ENCODE peak calls at places on chromosomes 5 and 9, in five cellular contexts. Z is activated naive CD4-positive, alpha-beta T cell; L is sigmoid colon; Y is NT2/D1; R is GM23248. A is an unnamed sample.

GRCh38 chr9:1032181-1032580 is 18.0 kb upstream of the DMRT2 start:
- DNase-seq in Z (no peak), L (no peak), Y (no peak), R (no peak), A (no peak)

GRCh38 chr5:114176356-114176755 is 185.5 kb upstream of the KCNN2 start:
- DNase-seq in Z (no peak), L (no peak), Y (no peak), R (no peak), A (no peak)

GRCh38 chr5:177478711-177479646 is 5.5 kb upstream of the DBN1 start:
- DNase-seq in Z (no peak), L (peak), Y (no peak), R (peak), A (peak)

GRCh38 chr5:159877894-159878448 is 38.3 kb upstream of the ADRA1B start:
- DNase-seq in Z (no peak), L (peak), Y (no peak), R (no peak), A (no peak)

GRCh38 chr9:121348321-121348720 is 21.7 kb downstream of the STOM start:
- DNase-seq in Z (no peak), L (no peak), Y (no peak), R (peak), A (no peak)

GRCh38 chr9:133347515-133347984 is 381 bp downstream of the MED22 start:
- DNase-seq in Z (no peak), L (no peak), Y (no peak), R (peak), A (no peak)

GRCh38 chr9:29616844-29617243 is 2043.6 kb upstream of the C9orf72 start:
- DNase-seq in Z (no peak), L (no peak), Y (no peak), R (no peak), A (no peak)

GRCh38 chr5:65020492-65020891 is 251.8 kb downstream of the CWC27 start:
- DNase-seq in Z (no peak), L (no peak), Y (no peak), R (no peak), A (no peak)

GRCh38 chr5:16673241-16673998 is 56.6 kb upstream of the RETREG1 start:
- DNase-seq in Z (no peak), L (no peak), Y (no peak), R (no peak), A (no peak)

GRCh38 chr5:108560581-108560980 is 178.7 kb upstream of the FBXL17 start:
- DNase-seq in Z (no peak), L (peak), Y (no peak), R (peak), A (no peak)

GRCh38 chr9:18596920-18597319 is 123.0 kb downstream of the ADAMTSL1 start:
- DNase-seq in Z (no peak), L (no peak), Y (no peak), R (peak), A (no peak)

GRCh38 chr5:106759581-106759980 is 911.2 kb downstream of the EFNA5 start:
- DNase-seq in Z (no peak), L (no peak), Y (no peak), R (no peak), A (no peak)

GRCh38 chr9:70013598-70014196 is 30.0 kb upstream of the MAMDC2 start:
- DNase-seq in Z (no peak), L (peak), Y (no peak), R (peak), A (no peak)

GRCh38 chr9:19102181-19102630 is 498 bp downstream of the HAUS6 start:
- DNase-seq in Z (no peak), L (peak), Y (no peak), R (peak), A (peak)

GRCh38 chr9:78405461-78405860 is 108.5 kb downstream of the PSAT1 start:
- DNase-seq in Z (no peak), L (no peak), Y (no peak), R (no peak), A (no peak)

GRCh38 chr5:56814361-56814962 is 887 bp upstream of the MAP3K1 start:
- DNase-seq in Z (no peak), L (no peak), Y (no peak), R (peak), A (peak)

GRCh38 chr5:180652771-180653170 is 3.4 kb upstream of the FLT4 start:
- DNase-seq in Z (no peak), L (no peak), Y (no peak), R (no peak), A (no peak)

GRCh38 chr5:1086137-1086536 is 25.7 kb downstream of the SLC12A7 start:
- DNase-seq in Z (no peak), L (no peak), Y (no peak), R (no peak), A (no peak)

GRCh38 chr9:99752710-99753109 is 69.0 kb upstream of the NR4A3 start:
- DNase-seq in Z (no peak), L (no peak), Y (no peak), R (peak), A (no peak)

GRCh38 chr9:72894342-72894741 is 58.5 kb downstream of the ALDH1A1 start:
- DNase-seq in Z (no peak), L (no peak), Y (no peak), R (peak), A (no peak)

GRCh38 chr5:167244583-167244982 is 1046.9 kb upstream of the WWC1 start:
- DNase-seq in Z (no peak), L (no peak), Y (peak), R (no peak), A (no peak)

GRCh38 chr5:55551298-55551846 is 16.6 kb upstream of the PLPP1 start:
- DNase-seq in Z (no peak), L (no peak), Y (no peak), R (no peak), A (no peak)

GRCh38 chr5:153504726-153505125 is 14.3 kb downstream of the GRIA1 start:
- DNase-seq in Z (no peak), L (no peak), Y (no peak), R (no peak), A (no peak)

GRCh38 chr5:78647411-78647818 is 1.2 kb downstream of the LHFPL2 start:
- DNase-seq in Z (no peak), L (peak), Y (no peak), R (peak), A (peak)

GRCh38 chr5:136182618-136183017 is 10.3 kb downstream of the SMIM32 start:
- DNase-seq in Z (no peak), L (no peak), Y (no peak), R (peak), A (no peak)

GRCh38 chr9:70438341-70438924 is 24.0 kb upstream of the KLF9 start:
- DNase-seq in Z (no peak), L (peak), Y (no peak), R (peak), A (no peak)

GRCh38 chr5:175693746-175694145 is 35.9 kb downstream of the HRH2 start:
- DNase-seq in Z (no peak), L (peak), Y (no peak), R (no peak), A (peak)

GRCh38 chr9:85377751-85378289 is 363.9 kb downstream of the AGTPBP1 start:
- DNase-seq in Z (no peak), L (no peak), Y (no peak), R (no peak), A (no peak)

GRCh38 chr5:157253547-157253946 is 12.4 kb upstream of the CYFIP2 start:
- DNase-seq in Z (no peak), L (no peak), Y (no peak), R (peak), A (no peak)

GRCh38 chr5:16736158-16736994 is 119.6 kb upstream of the RETREG1 start:
- DNase-seq in Z (no peak), L (no peak), Y (no peak), R (peak), A (no peak)

GRCh38 chr5:130104895-130105684 is 200.8 kb downstream of the CHSY3 start:
- DNase-seq in Z (no peak), L (no peak), Y (no peak), R (peak), A (no peak)

GRCh38 chr9:138117836-138118235 is 240.3 kb downstream of the CACNA1B start:
- DNase-seq in Z (no peak), L (no peak), Y (no peak), R (no peak), A (no peak)

GRCh38 chr5:10301842-10302610 is 5.7 kb downstream of the CMBL start:
- DNase-seq in Z (no peak), L (peak), Y (no peak), R (no peak), A (no peak)

GRCh38 chr9:107989099-107989498 is 499.5 kb upstream of the KLF4 start:
- DNase-seq in Z (no peak), L (no peak), Y (no peak), R (peak), A (no peak)

GRCh38 chr5:33843579-33843978 is 48.2 kb downstream of the ADAMTS12 start:
- DNase-seq in Z (no peak), L (no peak), Y (no peak), R (peak), A (no peak)

GRCh38 chr5:144451187-144451973 is 280.7 kb downstream of the KCTD16 start:
- DNase-seq in Z (no peak), L (no peak), Y (no peak), R (no peak), A (no peak)

GRCh38 chr9:134592018-134592818 is 49.4 kb upstream of the COL5A1 start:
- DNase-seq in Z (no peak), L (peak), Y (no peak), R (peak), A (peak)

GRCh38 chr5:112109331-112109993 is 309.6 kb downstream of the EPB41L4A start:
- DNase-seq in Z (no peak), L (peak), Y (no peak), R (peak), A (peak)

GRCh38 chr9:87213948-87214347 is 266.6 kb upstream of the GAS1 start:
- DNase-seq in Z (no peak), L (no peak), Y (no peak), R (peak), A (no peak)

GRCh38 chr5:61293051-61293450 is 39.0 kb upstream of the ZSWIM6 start:
- DNase-seq in Z (no peak), L (no peak), Y (no peak), R (no peak), A (no peak)

A was measured in posterior vena cava.